ENCODE peak calls at places on chromosomes 5 and 9, in seven cellular contexts. One of them, this sample, is unnamed.

GRCh38 chr9:109861499-109861898 is 81.5 kb downstream of the PALM2AKAP2 start:
- DNase-seq in T-cell: no peak
- DNase-seq in choroid plexus epithelial cell: no peak
- DNase-seq in stimulated activated CD8-positive, alpha-beta memory T cell treated with anti-CD3 and anti-CD28 coated beads, Interleukin-2, amount 100 ng/mL, for 48 hours: no peak
- DNase-seq in frontal cortex: no peak
- DNase-seq in left lung: no peak
- DNase-seq in NCI-H1092: no peak
- DNase-seq in this sample: no peak

GRCh38 chr5:171270136-171270535 is 38.9 kb upstream of the TLX3 start:
- DNase-seq in T-cell: no peak
- DNase-seq in choroid plexus epithelial cell: peak
- DNase-seq in stimulated activated CD8-positive, alpha-beta memory T cell treated with anti-CD3 and anti-CD28 coated beads, Interleukin-2, amount 100 ng/mL, for 48 hours: no peak
- DNase-seq in frontal cortex: no peak
- DNase-seq in left lung: no peak
- DNase-seq in NCI-H1092: no peak
- DNase-seq in this sample: no peak

GRCh38 chr9:127162046-127162445 is 39.6 kb upstream of the ANGPTL2 start:
- DNase-seq in T-cell: no peak
- DNase-seq in choroid plexus epithelial cell: peak
- DNase-seq in stimulated activated CD8-positive, alpha-beta memory T cell treated with anti-CD3 and anti-CD28 coated beads, Interleukin-2, amount 100 ng/mL, for 48 hours: no peak
- DNase-seq in frontal cortex: no peak
- DNase-seq in left lung: no peak
- DNase-seq in NCI-H1092: no peak
- DNase-seq in this sample: no peak

GRCh38 chr5:131321066-131321465 is 57.2 kb downstream of the CDC42SE2 start:
- DNase-seq in T-cell: no peak
- DNase-seq in choroid plexus epithelial cell: no peak
- DNase-seq in stimulated activated CD8-positive, alpha-beta memory T cell treated with anti-CD3 and anti-CD28 coated beads, Interleukin-2, amount 100 ng/mL, for 48 hours: no peak
- DNase-seq in frontal cortex: no peak
- DNase-seq in left lung: no peak
- DNase-seq in NCI-H1092: no peak
- DNase-seq in this sample: no peak

GRCh38 chr5:159504106-159504856 is 174.0 kb upstream of the IL12B start:
- DNase-seq in T-cell: no peak
- DNase-seq in choroid plexus epithelial cell: peak
- DNase-seq in stimulated activated CD8-positive, alpha-beta memory T cell treated with anti-CD3 and anti-CD28 coated beads, Interleukin-2, amount 100 ng/mL, for 48 hours: no peak
- DNase-seq in frontal cortex: no peak
- DNase-seq in left lung: no peak
- DNase-seq in NCI-H1092: no peak
- DNase-seq in this sample: no peak

GRCh38 chr5:2094616-2094995 is 211.9 kb upstream of the IRX4 start:
- DNase-seq in T-cell: no peak
- DNase-seq in choroid plexus epithelial cell: peak
- DNase-seq in stimulated activated CD8-positive, alpha-beta memory T cell treated with anti-CD3 and anti-CD28 coated beads, Interleukin-2, amount 100 ng/mL, for 48 hours: no peak
- DNase-seq in frontal cortex: no peak
- DNase-seq in left lung: no peak
- DNase-seq in NCI-H1092: no peak
- DNase-seq in this sample: no peak

GRCh38 chr5:103561670-103562069 is 919 bp downstream of the NUDT12 start:
- DNase-seq in T-cell: no peak
- DNase-seq in choroid plexus epithelial cell: peak
- DNase-seq in stimulated activated CD8-positive, alpha-beta memory T cell treated with anti-CD3 and anti-CD28 coated beads, Interleukin-2, amount 100 ng/mL, for 48 hours: no peak
- DNase-seq in frontal cortex: no peak
- DNase-seq in left lung: no peak
- DNase-seq in NCI-H1092: no peak
- DNase-seq in this sample: no peak

GRCh38 chr5:83931969-83932368 is 211.3 kb upstream of the HAPLN1 start:
- DNase-seq in T-cell: no peak
- DNase-seq in choroid plexus epithelial cell: no peak
- DNase-seq in stimulated activated CD8-positive, alpha-beta memory T cell treated with anti-CD3 and anti-CD28 coated beads, Interleukin-2, amount 100 ng/mL, for 48 hours: no peak
- DNase-seq in frontal cortex: no peak
- DNase-seq in left lung: no peak
- DNase-seq in NCI-H1092: no peak
- DNase-seq in this sample: no peak

GRCh38 chr9:93575706-93576295 is 583 bp upstream of the PHF2 start:
- DNase-seq in T-cell: peak
- DNase-seq in choroid plexus epithelial cell: no peak
- DNase-seq in stimulated activated CD8-positive, alpha-beta memory T cell treated with anti-CD3 and anti-CD28 coated beads, Interleukin-2, amount 100 ng/mL, for 48 hours: peak
- DNase-seq in frontal cortex: peak
- DNase-seq in left lung: peak
- DNase-seq in NCI-H1092: no peak
- DNase-seq in this sample: no peak

GRCh38 chr5:148805323-148806290 is 20.8 kb upstream of the ADRB2 start:
- DNase-seq in T-cell: no peak
- DNase-seq in choroid plexus epithelial cell: peak
- DNase-seq in stimulated activated CD8-positive, alpha-beta memory T cell treated with anti-CD3 and anti-CD28 coated beads, Interleukin-2, amount 100 ng/mL, for 48 hours: no peak
- DNase-seq in frontal cortex: no peak
- DNase-seq in left lung: peak
- DNase-seq in NCI-H1092: no peak
- DNase-seq in this sample: no peak

GRCh38 chr9:126380447-126380846 is 53.8 kb downstream of the MVB12B start:
- DNase-seq in T-cell: no peak
- DNase-seq in choroid plexus epithelial cell: no peak
- DNase-seq in stimulated activated CD8-positive, alpha-beta memory T cell treated with anti-CD3 and anti-CD28 coated beads, Interleukin-2, amount 100 ng/mL, for 48 hours: no peak
- DNase-seq in frontal cortex: no peak
- DNase-seq in left lung: no peak
- DNase-seq in NCI-H1092: no peak
- DNase-seq in this sample: no peak

GRCh38 chr9:123407537-123407828 is 51.5 kb downstream of the CRB2 start:
- DNase-seq in T-cell: no peak
- DNase-seq in choroid plexus epithelial cell: no peak
- DNase-seq in stimulated activated CD8-positive, alpha-beta memory T cell treated with anti-CD3 and anti-CD28 coated beads, Interleukin-2, amount 100 ng/mL, for 48 hours: no peak
- DNase-seq in frontal cortex: no peak
- DNase-seq in left lung: peak
- DNase-seq in NCI-H1092: peak
- DNase-seq in this sample: no peak

GRCh38 chr9:70902705-70903131 is 218.7 kb downstream of the TRPM3 start:
- DNase-seq in T-cell: no peak
- DNase-seq in choroid plexus epithelial cell: peak
- DNase-seq in stimulated activated CD8-positive, alpha-beta memory T cell treated with anti-CD3 and anti-CD28 coated beads, Interleukin-2, amount 100 ng/mL, for 48 hours: no peak
- DNase-seq in frontal cortex: no peak
- DNase-seq in left lung: no peak
- DNase-seq in NCI-H1092: no peak
- DNase-seq in this sample: peak

GRCh38 chr5:139458580-139459407 is 3.7 kb downstream of the ECSCR start:
- DNase-seq in T-cell: peak
- DNase-seq in choroid plexus epithelial cell: peak
- DNase-seq in stimulated activated CD8-positive, alpha-beta memory T cell treated with anti-CD3 and anti-CD28 coated beads, Interleukin-2, amount 100 ng/mL, for 48 hours: no peak
- DNase-seq in frontal cortex: no peak
- DNase-seq in left lung: peak
- DNase-seq in NCI-H1092: no peak
- DNase-seq in this sample: no peak

GRCh38 chr5:146906803-146907202 is 28.2 kb upstream of the PPP2R2B start:
- DNase-seq in T-cell: no peak
- DNase-seq in choroid plexus epithelial cell: no peak
- DNase-seq in stimulated activated CD8-positive, alpha-beta memory T cell treated with anti-CD3 and anti-CD28 coated beads, Interleukin-2, amount 100 ng/mL, for 48 hours: no peak
- DNase-seq in frontal cortex: no peak
- DNase-seq in left lung: no peak
- DNase-seq in NCI-H1092: no peak
- DNase-seq in this sample: no peak

GRCh38 chr5:159061834-159062530 is 37.7 kb downstream of the EBF1 start:
- DNase-seq in T-cell: no peak
- DNase-seq in choroid plexus epithelial cell: peak
- DNase-seq in stimulated activated CD8-positive, alpha-beta memory T cell treated with anti-CD3 and anti-CD28 coated beads, Interleukin-2, amount 100 ng/mL, for 48 hours: no peak
- DNase-seq in frontal cortex: no peak
- DNase-seq in left lung: no peak
- DNase-seq in NCI-H1092: no peak
- DNase-seq in this sample: no peak

GRCh38 chr5:42767491-42768105 is 11.0 kb downstream of the CCDC152 start:
- DNase-seq in T-cell: no peak
- DNase-seq in choroid plexus epithelial cell: peak
- DNase-seq in stimulated activated CD8-positive, alpha-beta memory T cell treated with anti-CD3 and anti-CD28 coated beads, Interleukin-2, amount 100 ng/mL, for 48 hours: no peak
- DNase-seq in frontal cortex: peak
- DNase-seq in left lung: no peak
- DNase-seq in NCI-H1092: no peak
- DNase-seq in this sample: peak

GRCh38 chr5:175872287-175873089 is 1.1 kb downstream of the CPLX2 start:
- DNase-seq in T-cell: no peak
- DNase-seq in choroid plexus epithelial cell: no peak
- DNase-seq in stimulated activated CD8-positive, alpha-beta memory T cell treated with anti-CD3 and anti-CD28 coated beads, Interleukin-2, amount 100 ng/mL, for 48 hours: no peak
- DNase-seq in frontal cortex: peak
- DNase-seq in left lung: peak
- DNase-seq in NCI-H1092: no peak
- DNase-seq in this sample: no peak

GRCh38 chr5:174426851-174427250 is 297.5 kb upstream of the MSX2 start:
- DNase-seq in T-cell: no peak
- DNase-seq in choroid plexus epithelial cell: no peak
- DNase-seq in stimulated activated CD8-positive, alpha-beta memory T cell treated with anti-CD3 and anti-CD28 coated beads, Interleukin-2, amount 100 ng/mL, for 48 hours: no peak
- DNase-seq in frontal cortex: no peak
- DNase-seq in left lung: no peak
- DNase-seq in NCI-H1092: no peak
- DNase-seq in this sample: no peak

GRCh38 chr5:157900644-157901043 is 41.7 kb upstream of the CLINT1 start:
- DNase-seq in T-cell: no peak
- DNase-seq in choroid plexus epithelial cell: no peak
- DNase-seq in stimulated activated CD8-positive, alpha-beta memory T cell treated with anti-CD3 and anti-CD28 coated beads, Interleukin-2, amount 100 ng/mL, for 48 hours: no peak
- DNase-seq in frontal cortex: no peak
- DNase-seq in left lung: no peak
- DNase-seq in NCI-H1092: no peak
- DNase-seq in this sample: no peak

GRCh38 chr5:126675338-126675737 is 74.6 kb downstream of the PHAX start:
- DNase-seq in T-cell: no peak
- DNase-seq in choroid plexus epithelial cell: no peak
- DNase-seq in stimulated activated CD8-positive, alpha-beta memory T cell treated with anti-CD3 and anti-CD28 coated beads, Interleukin-2, amount 100 ng/mL, for 48 hours: no peak
- DNase-seq in frontal cortex: no peak
- DNase-seq in left lung: no peak
- DNase-seq in NCI-H1092: no peak
- DNase-seq in this sample: no peak

GRCh38 chr5:141260458-141261237 is 15.5 kb downstream of the PCDHB15 start:
- DNase-seq in T-cell: no peak
- DNase-seq in choroid plexus epithelial cell: peak
- DNase-seq in stimulated activated CD8-positive, alpha-beta memory T cell treated with anti-CD3 and anti-CD28 coated beads, Interleukin-2, amount 100 ng/mL, for 48 hours: no peak
- DNase-seq in frontal cortex: no peak
- DNase-seq in left lung: no peak
- DNase-seq in NCI-H1092: no peak
- DNase-seq in this sample: no peak

GRCh38 chr5:8691221-8691620 is 822.3 kb downstream of the MTRR start:
- DNase-seq in T-cell: no peak
- DNase-seq in choroid plexus epithelial cell: no peak
- DNase-seq in stimulated activated CD8-positive, alpha-beta memory T cell treated with anti-CD3 and anti-CD28 coated beads, Interleukin-2, amount 100 ng/mL, for 48 hours: no peak
- DNase-seq in frontal cortex: no peak
- DNase-seq in left lung: no peak
- DNase-seq in NCI-H1092: no peak
- DNase-seq in this sample: no peak

GRCh38 chr5:159184858-159185381 is 24.4 kb downstream of the RNF145 start:
- DNase-seq in T-cell: no peak
- DNase-seq in choroid plexus epithelial cell: peak
- DNase-seq in stimulated activated CD8-positive, alpha-beta memory T cell treated with anti-CD3 and anti-CD28 coated beads, Interleukin-2, amount 100 ng/mL, for 48 hours: no peak
- DNase-seq in frontal cortex: no peak
- DNase-seq in left lung: no peak
- DNase-seq in NCI-H1092: no peak
- DNase-seq in this sample: peak

GRCh38 chr5:176737746-176738699 is 72.3 kb upstream of the UNC5A start:
- DNase-seq in T-cell: no peak
- DNase-seq in choroid plexus epithelial cell: no peak
- DNase-seq in stimulated activated CD8-positive, alpha-beta memory T cell treated with anti-CD3 and anti-CD28 coated beads, Interleukin-2, amount 100 ng/mL, for 48 hours: no peak
- DNase-seq in frontal cortex: no peak
- DNase-seq in left lung: no peak
- DNase-seq in NCI-H1092: no peak
- DNase-seq in this sample: no peak

GRCh38 chr5:34687269-34688011 is 31.3 kb downstream of the RAI14 start:
- DNase-seq in T-cell: no peak
- DNase-seq in choroid plexus epithelial cell: peak
- DNase-seq in stimulated activated CD8-positive, alpha-beta memory T cell treated with anti-CD3 and anti-CD28 coated beads, Interleukin-2, amount 100 ng/mL, for 48 hours: no peak
- DNase-seq in frontal cortex: no peak
- DNase-seq in left lung: no peak
- DNase-seq in NCI-H1092: no peak
- DNase-seq in this sample: no peak

GRCh38 chr5:646396-647201 is 34.5 kb downstream of the CEP72 start:
- DNase-seq in T-cell: no peak
- DNase-seq in choroid plexus epithelial cell: no peak
- DNase-seq in stimulated activated CD8-positive, alpha-beta memory T cell treated with anti-CD3 and anti-CD28 coated beads, Interleukin-2, amount 100 ng/mL, for 48 hours: no peak
- DNase-seq in frontal cortex: no peak
- DNase-seq in left lung: no peak
- DNase-seq in NCI-H1092: no peak
- DNase-seq in this sample: no peak

GRCh38 chr9:94900222-94901018 is 173.9 kb downstream of the AOPEP start:
- DNase-seq in T-cell: no peak
- DNase-seq in choroid plexus epithelial cell: peak
- DNase-seq in stimulated activated CD8-positive, alpha-beta memory T cell treated with anti-CD3 and anti-CD28 coated beads, Interleukin-2, amount 100 ng/mL, for 48 hours: no peak
- DNase-seq in frontal cortex: no peak
- DNase-seq in left lung: no peak
- DNase-seq in NCI-H1092: no peak
- DNase-seq in this sample: peak

GRCh38 chr5:32928761-32929160 is 217.6 kb downstream of the NPR3 start:
- DNase-seq in T-cell: no peak
- DNase-seq in choroid plexus epithelial cell: no peak
- DNase-seq in stimulated activated CD8-positive, alpha-beta memory T cell treated with anti-CD3 and anti-CD28 coated beads, Interleukin-2, amount 100 ng/mL, for 48 hours: no peak
- DNase-seq in frontal cortex: no peak
- DNase-seq in left lung: no peak
- DNase-seq in NCI-H1092: no peak
- DNase-seq in this sample: no peak

GRCh38 chr5:72938206-72938605 is 17.6 kb upstream of the FCHO2 start:
- DNase-seq in T-cell: no peak
- DNase-seq in choroid plexus epithelial cell: peak
- DNase-seq in stimulated activated CD8-positive, alpha-beta memory T cell treated with anti-CD3 and anti-CD28 coated beads, Interleukin-2, amount 100 ng/mL, for 48 hours: no peak
- DNase-seq in frontal cortex: no peak
- DNase-seq in left lung: no peak
- DNase-seq in NCI-H1092: no peak
- DNase-seq in this sample: no peak

GRCh38 chr9:16314476-16314875 is 556.0 kb downstream of the BNC2 start:
- DNase-seq in T-cell: no peak
- DNase-seq in choroid plexus epithelial cell: no peak
- DNase-seq in stimulated activated CD8-positive, alpha-beta memory T cell treated with anti-CD3 and anti-CD28 coated beads, Interleukin-2, amount 100 ng/mL, for 48 hours: no peak
- DNase-seq in frontal cortex: no peak
- DNase-seq in left lung: no peak
- DNase-seq in NCI-H1092: no peak
- DNase-seq in this sample: no peak

GRCh38 chr5:60633336-60633735 is 66.6 kb downstream of the DEPDC1B start:
- DNase-seq in T-cell: no peak
- DNase-seq in choroid plexus epithelial cell: peak
- DNase-seq in stimulated activated CD8-positive, alpha-beta memory T cell treated with anti-CD3 and anti-CD28 coated beads, Interleukin-2, amount 100 ng/mL, for 48 hours: no peak
- DNase-seq in frontal cortex: no peak
- DNase-seq in left lung: no peak
- DNase-seq in NCI-H1092: no peak
- DNase-seq in this sample: no peak

GRCh38 chr5:65967288-65968066 is 41.1 kb downstream of the ERBIN start:
- DNase-seq in T-cell: no peak
- DNase-seq in choroid plexus epithelial cell: no peak
- DNase-seq in stimulated activated CD8-positive, alpha-beta memory T cell treated with anti-CD3 and anti-CD28 coated beads, Interleukin-2, amount 100 ng/mL, for 48 hours: no peak
- DNase-seq in frontal cortex: no peak
- DNase-seq in left lung: no peak
- DNase-seq in NCI-H1092: no peak
- DNase-seq in this sample: no peak

GRCh38 chr9:91516781-91517180 is 93.1 kb upstream of the NFIL3 start:
- DNase-seq in T-cell: no peak
- DNase-seq in choroid plexus epithelial cell: no peak
- DNase-seq in stimulated activated CD8-positive, alpha-beta memory T cell treated with anti-CD3 and anti-CD28 coated beads, Interleukin-2, amount 100 ng/mL, for 48 hours: no peak
- DNase-seq in frontal cortex: no peak
- DNase-seq in left lung: no peak
- DNase-seq in NCI-H1092: no peak
- DNase-seq in this sample: no peak

GRCh38 chr5:74275204-74275992 is 365.1 kb downstream of the ENC1 start:
- DNase-seq in T-cell: no peak
- DNase-seq in choroid plexus epithelial cell: no peak
- DNase-seq in stimulated activated CD8-positive, alpha-beta memory T cell treated with anti-CD3 and anti-CD28 coated beads, Interleukin-2, amount 100 ng/mL, for 48 hours: no peak
- DNase-seq in frontal cortex: no peak
- DNase-seq in left lung: no peak
- DNase-seq in NCI-H1092: no peak
- DNase-seq in this sample: no peak

GRCh38 chr9:36665921-36666429 is 93.3 kb downstream of the MELK start:
- DNase-seq in T-cell: no peak
- DNase-seq in choroid plexus epithelial cell: peak
- DNase-seq in stimulated activated CD8-positive, alpha-beta memory T cell treated with anti-CD3 and anti-CD28 coated beads, Interleukin-2, amount 100 ng/mL, for 48 hours: no peak
- DNase-seq in frontal cortex: no peak
- DNase-seq in left lung: no peak
- DNase-seq in NCI-H1092: no peak
- DNase-seq in this sample: no peak

This sample was measured in amniotic stem cell.